ENCODE peak calls at places on chromosome 7, in seven cellular contexts. One of them, this sample, is unnamed.

GRCh38 chr7:140215281-140215680 is 38.5 kb upstream of the KDM7A start:
- DNase-seq in upper lobe of right lung: no peak
- DNase-seq in Calu3: no peak
- DNase-seq in dorsolateral prefrontal cortex: no peak
- DNase-seq in CD8-positive, alpha-beta T cell: no peak
- DNase-seq in IMR-90: no peak
- DNase-seq in fibroblast of lung: no peak
- DNase-seq in this sample: no peak

GRCh38 chr7:91264924-91265681 is 870 bp downstream of the FZD1 start:
- DNase-seq in fibroblast of lung: peak; percentile 84
- DNase-seq in dorsolateral prefrontal cortex: peak; percentile 45
- DNase-seq in IMR-90: peak; percentile 74
- DNase-seq in upper lobe of right lung: peak; percentile 83
- DNase-seq in CD8-positive, alpha-beta T cell: no peak
- DNase-seq in Calu3: peak; percentile 38
- DNase-seq in this sample: peak; percentile 86

GRCh38 chr7:41977165-41977651 is 259.8 kb downstream of the GLI3 start:
- DNase-seq in dorsolateral prefrontal cortex: no peak
- DNase-seq in Calu3: peak; percentile 32
- DNase-seq in IMR-90: peak; percentile 75
- DNase-seq in CD8-positive, alpha-beta T cell: no peak
- DNase-seq in upper lobe of right lung: no peak
- DNase-seq in fibroblast of lung: peak; percentile 62
- DNase-seq in this sample: no peak

GRCh38 chr7:54946764-54947163 is 72.1 kb upstream of the EGFR start:
- DNase-seq in Calu3: no peak
- DNase-seq in fibroblast of lung: no peak
- DNase-seq in dorsolateral prefrontal cortex: no peak
- DNase-seq in upper lobe of right lung: no peak
- DNase-seq in IMR-90: no peak
- DNase-seq in CD8-positive, alpha-beta T cell: no peak
- DNase-seq in this sample: no peak

GRCh38 chr7:3995187-3995586 is 686.9 kb upstream of the FOXK1 start:
- DNase-seq in fibroblast of lung: no peak
- DNase-seq in Calu3: peak; percentile 22
- DNase-seq in upper lobe of right lung: no peak
- DNase-seq in CD8-positive, alpha-beta T cell: no peak
- DNase-seq in IMR-90: no peak
- DNase-seq in dorsolateral prefrontal cortex: no peak
- DNase-seq in this sample: no peak

GRCh38 chr7:124276005-124276606 is 243.2 kb upstream of the TMEM229A start:
- DNase-seq in dorsolateral prefrontal cortex: no peak
- DNase-seq in fibroblast of lung: no peak
- DNase-seq in Calu3: peak; percentile 38
- DNase-seq in CD8-positive, alpha-beta T cell: no peak
- DNase-seq in IMR-90: peak; percentile 22
- DNase-seq in upper lobe of right lung: no peak
- DNase-seq in this sample: no peak

GRCh38 chr7:36638140-36638539 is 86.2 kb downstream of the AOAH start:
- DNase-seq in CD8-positive, alpha-beta T cell: no peak
- DNase-seq in Calu3: no peak
- DNase-seq in fibroblast of lung: no peak
- DNase-seq in IMR-90: no peak
- DNase-seq in dorsolateral prefrontal cortex: no peak
- DNase-seq in upper lobe of right lung: no peak
- DNase-seq in this sample: no peak

GRCh38 chr7:76020031-76020714 is 25.8 kb upstream of the TMEM120A start:
- DNase-seq in upper lobe of right lung: peak; percentile 82
- DNase-seq in Calu3: peak; percentile 69
- DNase-seq in fibroblast of lung: peak; percentile 35
- DNase-seq in CD8-positive, alpha-beta T cell: peak; percentile 82
- DNase-seq in IMR-90: peak; percentile 54
- DNase-seq in dorsolateral prefrontal cortex: peak; percentile 62
- DNase-seq in this sample: peak; percentile 21

GRCh38 chr7:88278881-88279280 is 27.8 kb downstream of the STEAP4 start:
- DNase-seq in dorsolateral prefrontal cortex: no peak
- DNase-seq in IMR-90: no peak
- DNase-seq in CD8-positive, alpha-beta T cell: no peak
- DNase-seq in upper lobe of right lung: no peak
- DNase-seq in Calu3: peak; percentile 52
- DNase-seq in fibroblast of lung: peak; percentile 27
- DNase-seq in this sample: no peak

GRCh38 chr7:21911341-21911875 is 34.3 kb downstream of the CDCA7L start:
- DNase-seq in CD8-positive, alpha-beta T cell: no peak
- DNase-seq in dorsolateral prefrontal cortex: no peak
- DNase-seq in Calu3: no peak
- DNase-seq in upper lobe of right lung: no peak
- DNase-seq in fibroblast of lung: peak; percentile 74
- DNase-seq in IMR-90: peak; percentile 7
- DNase-seq in this sample: no peak

GRCh38 chr7:115585015-115585655 is 445.4 kb downstream of the TFEC start:
- DNase-seq in Calu3: no peak
- DNase-seq in CD8-positive, alpha-beta T cell: no peak
- DNase-seq in fibroblast of lung: peak; percentile 19
- DNase-seq in IMR-90: peak; percentile 29
- DNase-seq in upper lobe of right lung: no peak
- DNase-seq in dorsolateral prefrontal cortex: no peak
- DNase-seq in this sample: no peak

DNA sequence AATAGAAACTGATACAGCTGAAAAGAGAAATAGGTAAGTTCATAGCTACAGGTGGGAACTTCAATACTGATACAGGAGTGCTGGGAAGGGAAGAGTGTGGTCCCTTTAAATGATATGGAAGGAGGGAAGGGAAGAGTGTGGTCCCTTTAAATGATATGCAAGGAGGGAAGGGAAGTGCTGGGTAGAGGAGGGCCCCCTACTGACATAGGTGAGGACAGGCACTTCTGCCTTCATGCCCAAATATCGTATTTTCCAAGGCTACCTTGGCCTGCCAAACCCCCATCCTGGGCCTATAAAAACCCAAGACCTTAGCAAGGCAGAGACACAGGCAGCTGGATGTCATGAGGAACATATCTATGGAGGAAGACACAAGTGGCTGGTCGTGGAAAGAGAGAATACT is 92.3 kb downstream of the MAGI2 start:
- DNase-seq in fibroblast of lung: no peak
- DNase-seq in IMR-90: no peak
- DNase-seq in CD8-positive, alpha-beta T cell: no peak
- DNase-seq in dorsolateral prefrontal cortex: no peak
- DNase-seq in Calu3: peak; percentile 0
- DNase-seq in upper lobe of right lung: no peak
- DNase-seq in this sample: no peak
- TF ChIP-seq CTCF in fibroblast of lung: no peak
- TF ChIP-seq CTCF in IMR-90: no peak
- TF ChIP-seq CTCF in CD8-positive, alpha-beta T cell: no peak
- TF ChIP-seq CTCF in dorsolateral prefrontal cortex: no peak
- TF ChIP-seq CTCF in Calu3: no peak
- TF ChIP-seq CTCF in upper lobe of right lung: no peak
- TF ChIP-seq CTCF in this sample: no peak

GRCh38 chr7:137404918-137405317 is 61.4 kb upstream of the PTN start:
- DNase-seq in fibroblast of lung: no peak
- DNase-seq in CD8-positive, alpha-beta T cell: no peak
- DNase-seq in dorsolateral prefrontal cortex: no peak
- DNase-seq in Calu3: no peak
- DNase-seq in upper lobe of right lung: no peak
- DNase-seq in IMR-90: no peak
- DNase-seq in this sample: no peak

GRCh38 chr7:137402535-137403258 is 59.2 kb upstream of the PTN start:
- DNase-seq in dorsolateral prefrontal cortex: no peak
- DNase-seq in IMR-90: no peak
- DNase-seq in Calu3: no peak
- DNase-seq in CD8-positive, alpha-beta T cell: no peak
- DNase-seq in fibroblast of lung: no peak
- DNase-seq in upper lobe of right lung: no peak
- DNase-seq in this sample: no peak

GRCh38 chr7:137403282-137403681 is 59.7 kb upstream of the PTN start:
- DNase-seq in IMR-90: no peak
- DNase-seq in upper lobe of right lung: no peak
- DNase-seq in Calu3: no peak
- DNase-seq in dorsolateral prefrontal cortex: no peak
- DNase-seq in fibroblast of lung: no peak
- DNase-seq in CD8-positive, alpha-beta T cell: no peak
- DNase-seq in this sample: no peak

GRCh38 chr7:137395425-137395824 is 51.9 kb upstream of the PTN start:
- DNase-seq in IMR-90: no peak
- DNase-seq in dorsolateral prefrontal cortex: peak; percentile 71
- DNase-seq in fibroblast of lung: no peak
- DNase-seq in upper lobe of right lung: no peak
- DNase-seq in Calu3: no peak
- DNase-seq in CD8-positive, alpha-beta T cell: no peak
- DNase-seq in this sample: peak; percentile 74

DNA sequence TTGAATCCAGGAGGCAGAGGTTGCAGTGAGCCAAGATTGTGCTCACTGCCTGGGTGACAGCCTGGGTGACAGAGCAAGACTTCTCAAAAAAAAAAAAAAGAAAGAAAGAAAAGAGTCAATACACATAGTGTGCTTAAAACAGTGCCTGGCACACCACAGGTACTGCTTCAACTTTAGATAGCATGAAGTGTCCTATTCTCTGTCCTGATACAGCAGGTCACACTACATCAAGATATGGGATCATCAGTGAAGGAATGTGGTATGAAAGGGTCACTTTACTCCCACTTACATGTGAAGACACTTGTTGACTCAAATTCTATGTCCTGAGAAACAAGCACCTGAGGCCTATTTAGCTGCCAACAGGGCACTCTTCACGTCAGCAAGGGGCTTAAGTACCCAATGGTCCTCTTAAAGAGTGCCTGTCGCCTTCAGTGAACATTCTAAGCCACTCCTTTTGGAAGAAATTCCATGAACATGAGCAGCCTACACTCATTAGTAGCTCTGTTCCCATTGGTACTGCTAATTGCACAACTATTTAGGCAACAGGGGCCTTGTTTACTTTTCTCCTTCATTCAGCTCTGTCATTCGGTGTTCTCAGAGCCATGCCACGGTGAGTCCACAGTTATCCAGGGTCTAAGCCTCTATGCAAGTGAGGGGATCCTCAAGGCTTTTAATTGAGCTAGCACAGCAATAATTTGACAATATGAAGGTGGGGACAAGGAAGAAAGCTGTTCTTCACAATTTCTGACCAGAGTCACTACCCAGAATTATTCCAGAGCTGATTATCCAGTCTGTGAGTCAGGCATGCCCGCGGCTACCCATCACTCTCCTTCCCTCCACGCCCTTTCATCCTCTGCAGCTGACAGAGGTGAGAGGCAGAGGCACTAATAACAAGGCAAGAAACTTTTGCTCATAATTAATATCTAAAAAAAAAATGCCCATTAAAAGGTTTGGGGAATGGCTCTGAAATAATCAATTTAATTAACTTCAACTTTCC is 56.6 kb upstream of the PTN start:
- DNase-seq in upper lobe of right lung: no peak
- DNase-seq in dorsolateral prefrontal cortex: no peak
- DNase-seq in Calu3: no peak
- DNase-seq in CD8-positive, alpha-beta T cell: no peak
- DNase-seq in IMR-90: peak; percentile 74
- DNase-seq in fibroblast of lung: peak; percentile 70
- DNase-seq in this sample: no peak
- TF ChIP-seq CTCF in upper lobe of right lung: no peak
- TF ChIP-seq CTCF in dorsolateral prefrontal cortex: no peak
- TF ChIP-seq CTCF in Calu3: no peak
- TF ChIP-seq CTCF in CD8-positive, alpha-beta T cell: no peak
- TF ChIP-seq CTCF in IMR-90: no peak
- TF ChIP-seq CTCF in fibroblast of lung: no peak
- TF ChIP-seq CTCF in this sample: no peak

GRCh38 chr7:23226841-23227450 is 19.6 kb upstream of the GPNMB start:
- DNase-seq in fibroblast of lung: no peak
- DNase-seq in upper lobe of right lung: no peak
- DNase-seq in dorsolateral prefrontal cortex: no peak
- DNase-seq in Calu3: no peak
- DNase-seq in CD8-positive, alpha-beta T cell: no peak
- DNase-seq in IMR-90: no peak
- DNase-seq in this sample: no peak
- TF ChIP-seq CTCF in fibroblast of lung: no peak
- TF ChIP-seq CTCF in upper lobe of right lung: no peak
- TF ChIP-seq CTCF in dorsolateral prefrontal cortex: no peak
- TF ChIP-seq CTCF in Calu3: no peak
- TF ChIP-seq CTCF in CD8-positive, alpha-beta T cell: no peak
- TF ChIP-seq CTCF in IMR-90: no peak
- TF ChIP-seq CTCF in this sample: no peak

GRCh38 chr7:149071641-149072437 is 18.7 kb downstream of the ZNF786 start:
- DNase-seq in dorsolateral prefrontal cortex: no peak
- DNase-seq in upper lobe of right lung: no peak
- DNase-seq in CD8-positive, alpha-beta T cell: peak; percentile 66
- DNase-seq in fibroblast of lung: no peak
- DNase-seq in Calu3: no peak
- DNase-seq in IMR-90: peak; percentile 5
- DNase-seq in this sample: peak; percentile 83
- TF ChIP-seq CTCF in dorsolateral prefrontal cortex: no peak
- TF ChIP-seq CTCF in upper lobe of right lung: peak; percentile 18
- TF ChIP-seq CTCF in CD8-positive, alpha-beta T cell: no peak
- TF ChIP-seq CTCF in fibroblast of lung: no peak
- TF ChIP-seq CTCF in Calu3: no peak
- TF ChIP-seq CTCF in IMR-90: peak; percentile 14
- TF ChIP-seq CTCF in this sample: peak; percentile 38

DNA sequence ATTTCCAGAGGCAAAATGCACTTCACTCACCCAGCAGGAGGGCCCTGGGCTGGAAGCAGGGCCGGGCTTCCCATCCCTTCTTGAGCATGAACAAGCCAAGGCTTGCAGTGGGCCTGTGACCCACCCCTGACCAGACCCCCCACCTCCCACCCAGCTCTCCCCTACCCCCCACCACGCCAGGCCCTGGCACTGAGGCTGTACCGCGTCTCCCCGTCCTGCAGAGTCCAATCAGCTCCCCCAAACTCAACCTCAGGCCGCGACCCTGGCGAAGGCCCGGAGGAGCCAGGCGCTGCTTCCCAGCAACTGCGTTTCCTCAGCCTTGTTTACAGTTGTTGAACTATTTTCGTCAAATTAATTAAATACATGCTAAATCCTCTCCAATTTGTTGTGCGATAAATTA is 16.9 kb upstream of the MYL10 start:
- DNase-seq in IMR-90: no peak
- DNase-seq in Calu3: no peak
- DNase-seq in dorsolateral prefrontal cortex: no peak
- DNase-seq in fibroblast of lung: no peak
- DNase-seq in upper lobe of right lung: no peak
- DNase-seq in CD8-positive, alpha-beta T cell: no peak
- DNase-seq in this sample: no peak
- TF ChIP-seq CTCF in IMR-90: no peak
- TF ChIP-seq CTCF in Calu3: no peak
- TF ChIP-seq CTCF in dorsolateral prefrontal cortex: no peak
- TF ChIP-seq CTCF in fibroblast of lung: no peak
- TF ChIP-seq CTCF in upper lobe of right lung: no peak
- TF ChIP-seq CTCF in CD8-positive, alpha-beta T cell: no peak
- TF ChIP-seq CTCF in this sample: no peak

This sample was measured in chondrocyte.